ENCODE peak calls at places on chromosomes 7 and 10, in ten cellular contexts. R is pancreas, G is neuronal stem cell, F is upper lobe of right lung, O is substantia nigra, C is stomach, J is right lobe of liver, A is colonic mucosa, U is AG04450, W is HCT116. Y is an unnamed sample.

GRCh38 chr10:47035447-47036337 is 124.5 kb downstream of the PTPN20 start:
- DNase-seq in R (peak), G (no peak), F (peak), O (no peak), C (no peak), J (peak), A (no peak), U (no peak), W (no peak), Y (no peak)

GRCh38 chr10:52143338-52143737 is 170.7 kb upstream of the DKK1 start:
- DNase-seq in R (no peak), G (no peak), F (no peak), O (no peak), C (no peak), J (no peak), A (no peak), U (no peak), W (no peak), Y (no peak)

GRCh38 chr7:20280475-20281351 is 50.0 kb upstream of the ITGB8 start:
- DNase-seq in R (no peak), G (no peak), F (no peak), O (no peak), C (no peak), J (no peak), A (no peak), U (peak), W (no peak), Y (no peak)

GRCh38 chr10:114874827-114875541 is 53.4 kb downstream of the FHIP2A start:
- DNase-seq in R (no peak), G (peak), F (no peak), O (no peak), C (no peak), J (no peak), A (no peak), U (no peak), W (no peak), Y (no peak)

GRCh38 chr10:51983481-51983880 is 284.1 kb upstream of the CSTF2T start:
- DNase-seq in R (no peak), G (no peak), F (no peak), O (no peak), C (no peak), J (no peak), A (no peak), U (no peak), W (no peak), Y (no peak)

GRCh38 chr10:49000437-49001398 is 61.1 kb upstream of the LRRC18 start:
- DNase-seq in R (no peak), G (no peak), F (no peak), O (no peak), C (no peak), J (no peak), A (no peak), U (no peak), W (no peak), Y (no peak)

GRCh38 chr10:11395581-11396310 is 215.7 kb downstream of the USP6NL start:
- DNase-seq in R (no peak), G (no peak), F (no peak), O (no peak), C (no peak), J (no peak), A (no peak), U (no peak), W (no peak), Y (no peak)

GRCh38 chr10:128456271-128456670 is 330.0 kb upstream of the MKI67 start:
- DNase-seq in R (no peak), G (no peak), F (no peak), O (no peak), C (no peak), J (no peak), A (no peak), U (no peak), W (no peak), Y (no peak)

GRCh38 chr10:130003787-130004613 is 39.9 kb upstream of the EBF3 start:
- DNase-seq in R (no peak), G (no peak), F (no peak), O (no peak), C (no peak), J (no peak), A (no peak), U (no peak), W (no peak), Y (no peak)

GRCh38 chr7:126589068-126589684 is 663.6 kb downstream of the GRM8 start:
- DNase-seq in R (no peak), G (no peak), F (no peak), O (no peak), C (no peak), J (no peak), A (no peak), U (no peak), W (no peak), Y (no peak)

GRCh38 chr7:102468416-102469350 is 3.9 kb downstream of the LRWD1 start:
- DNase-seq in R (peak), G (no peak), F (no peak), O (no peak), C (no peak), J (peak), A (no peak), U (no peak), W (no peak), Y (no peak)

GRCh38 chr7:150586778-150587152 is 19.6 kb downstream of the GIMAP4 start:
- DNase-seq in R (no peak), G (no peak), F (no peak), O (no peak), C (no peak), J (no peak), A (no peak), U (no peak), W (no peak), Y (no peak)

GRCh38 chr7:158193446-158193845 is 394.2 kb downstream of the PTPRN2 start:
- DNase-seq in R (no peak), G (no peak), F (no peak), O (no peak), C (no peak), J (no peak), A (no peak), U (no peak), W (no peak), Y (no peak)

GRCh38 chr7:33494473-33494872 is 365.1 kb downstream of the BBS9 start:
- DNase-seq in R (no peak), G (no peak), F (no peak), O (no peak), C (no peak), J (no peak), A (no peak), U (no peak), W (no peak), Y (no peak)

GRCh38 chr10:103545771-103546281 is 52.3 kb downstream of the NEURL1 start:
- DNase-seq in R (no peak), G (no peak), F (peak), O (no peak), C (peak), J (peak), A (no peak), U (no peak), W (no peak), Y (no peak)

GRCh38 chr10:98673156-98673765 is 226.5 kb upstream of the HPS1 start:
- DNase-seq in R (no peak), G (no peak), F (no peak), O (no peak), C (no peak), J (no peak), A (no peak), U (no peak), W (no peak), Y (no peak)

GRCh38 chr7:79923953-79924352 is 210.7 kb upstream of the GNAI1 start:
- DNase-seq in R (no peak), G (no peak), F (no peak), O (no peak), C (no peak), J (no peak), A (no peak), U (no peak), W (no peak), Y (no peak)

GRCh38 chr10:69088801-69089501 is 1.0 kb downstream of the SRGN start:
- DNase-seq in R (no peak), G (no peak), F (no peak), O (no peak), C (no peak), J (no peak), A (no peak), U (no peak), W (no peak), Y (no peak)

GRCh38 chr7:77415474-77415821 is 701 bp downstream of the GSAP start:
- DNase-seq in R (peak), G (no peak), F (peak), O (no peak), C (peak), J (peak), A (peak), U (no peak), W (no peak), Y (no peak)

GRCh38 chr7:113113912-113114311 is 4.4 kb downstream of the SMIM30 start:
- DNase-seq in R (no peak), G (peak), F (no peak), O (no peak), C (no peak), J (no peak), A (no peak), U (no peak), W (no peak), Y (no peak)

GRCh38 chr7:156823441-156823840 is 69.5 kb downstream of the LMBR1 start:
- DNase-seq in R (no peak), G (no peak), F (no peak), O (no peak), C (no peak), J (no peak), A (no peak), U (no peak), W (no peak), Y (no peak)

GRCh38 chr7:142391191-142391992 is 133.5 kb upstream of the PRSS58 start:
- DNase-seq in R (no peak), G (peak), F (no peak), O (peak), C (no peak), J (no peak), A (no peak), U (no peak), W (peak), Y (no peak)

GRCh38 chr7:69018200-69018599 is 580.1 kb upstream of the AUTS2 start:
- DNase-seq in R (no peak), G (no peak), F (no peak), O (no peak), C (no peak), J (no peak), A (no peak), U (no peak), W (no peak), Y (no peak)

GRCh38 chr10:67297637-67298181 is 371.9 kb downstream of the LRRTM3 start:
- DNase-seq in R (no peak), G (no peak), F (no peak), O (no peak), C (no peak), J (no peak), A (no peak), U (no peak), W (no peak), Y (no peak)

GRCh38 chr7:22219036-22219435 is 137.9 kb downstream of the RAPGEF5 start:
- DNase-seq in R (no peak), G (no peak), F (no peak), O (peak), C (no peak), J (no peak), A (no peak), U (no peak), W (no peak), Y (peak)
- H3K27ac ChIP-seq in R (no peak), G (no peak), F (peak), O (peak), C (peak), J (peak), A (no peak), U (no peak), W (no peak), Y (peak)

DNA sequence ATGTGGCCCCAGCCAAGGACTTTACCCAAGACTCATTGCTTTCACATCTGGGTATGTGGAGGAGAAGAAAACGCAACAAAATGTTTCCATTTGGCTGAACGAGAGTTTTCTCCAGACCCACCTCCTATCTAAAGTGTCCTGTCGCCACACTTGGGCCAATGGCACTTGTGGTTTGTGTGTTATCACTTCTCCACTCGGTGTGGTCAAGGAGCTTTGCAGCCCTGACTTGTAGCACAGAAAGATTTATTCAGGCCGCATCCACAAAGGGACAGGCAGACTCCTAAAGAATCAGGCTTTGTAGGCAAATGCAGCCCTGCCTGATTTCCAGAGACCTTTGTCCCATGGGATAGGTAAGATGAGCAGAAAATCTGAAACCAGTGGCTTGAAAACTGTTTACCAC is 12.8 kb upstream of the LRRC4 start:
- DNase-seq in R (no peak), G (no peak), F (no peak), O (no peak), C (no peak), J (no peak), A (no peak), U (no peak), W (no peak), Y (no peak)
- H3K27ac ChIP-seq in R (no peak), G (no peak), F (no peak), O (no peak), C (no peak), J (no peak), A (no peak), U (no peak), W (no peak), Y (no peak)

DNA sequence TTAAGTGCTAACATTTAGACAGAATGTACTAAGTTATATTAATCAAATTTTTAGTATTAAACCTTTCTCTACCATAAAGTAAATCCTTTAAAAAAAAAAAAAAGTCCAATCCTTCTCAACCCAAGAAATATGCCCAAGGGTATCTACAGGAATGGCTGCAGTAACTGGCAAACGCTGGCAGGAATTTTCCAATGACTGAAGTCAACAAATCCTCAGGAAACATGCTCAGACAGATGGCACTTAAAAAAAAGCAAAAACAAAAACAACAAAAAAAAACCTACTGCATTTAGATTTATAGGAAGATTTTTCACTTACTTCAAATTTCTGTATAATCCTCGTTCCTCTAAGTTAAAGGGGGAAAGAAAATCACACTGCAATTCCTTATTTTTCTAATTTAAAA is 666 bp downstream of the SVIL start:
- DNase-seq in R (no peak), G (no peak), F (no peak), O (no peak), C (no peak), J (no peak), A (no peak), U (no peak), W (no peak), Y (no peak)
- H3K27ac ChIP-seq in R (no peak), G (no peak), F (no peak), O (no peak), C (peak), J (no peak), A (peak), U (no peak), W (peak), Y (no peak)

DNA sequence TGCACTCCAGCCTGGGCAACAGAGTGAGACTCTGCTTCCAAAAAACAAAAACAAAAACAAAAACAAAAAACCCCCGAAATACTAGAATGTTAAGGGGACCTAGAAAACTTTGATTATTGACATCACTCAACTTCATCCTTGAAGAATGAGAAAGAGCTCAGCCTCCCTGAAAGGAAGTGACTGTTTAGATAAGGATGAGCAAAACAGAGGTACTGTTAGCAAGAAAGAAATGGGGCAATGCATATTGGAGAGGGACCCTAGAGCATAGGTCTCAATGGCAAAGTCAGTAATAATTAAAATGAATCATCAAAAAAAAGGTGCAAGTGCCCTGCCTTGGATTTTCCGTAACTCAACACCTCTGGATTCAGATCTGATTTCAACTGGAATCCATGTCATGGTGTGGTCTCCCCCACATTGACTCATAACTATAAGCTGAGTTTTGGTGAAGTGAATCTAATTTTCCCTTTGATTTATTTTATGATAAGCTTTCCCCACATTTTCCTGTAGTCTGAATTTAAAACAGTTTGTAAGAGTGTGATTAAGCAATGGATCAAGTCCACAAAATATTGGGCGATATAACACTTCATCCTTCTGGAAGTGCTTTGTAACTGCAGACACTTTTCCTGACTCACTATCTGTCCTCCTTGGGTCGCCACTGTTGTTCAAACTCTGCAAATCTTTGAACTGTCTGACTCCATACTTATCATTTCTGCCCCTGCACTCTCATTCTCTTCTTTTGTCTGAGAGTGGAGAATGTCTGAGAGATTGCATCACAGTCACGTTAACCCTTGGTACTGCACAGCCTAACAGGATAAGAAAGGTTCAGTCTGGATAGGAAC is 224.8 kb upstream of the LYZL1 start:
- DNase-seq in R (no peak), G (no peak), F (no peak), O (no peak), C (no peak), J (no peak), A (no peak), U (no peak), W (no peak), Y (no peak)
- H3K27ac ChIP-seq in R (no peak), G (no peak), F (no peak), O (no peak), C (no peak), J (no peak), A (no peak), U (no peak), W (no peak), Y (no peak)

Y was measured in caudate nucleus.